ENCODE peak calls at places on chromosomes 11 and 22, in five cellular contexts. X is stimulated activated CD8-positive, alpha-beta memory T cell treated with anti-CD3 and anti-CD28 coated beads, Interleukin-2, amount 100 ng/mL, for 1 hour; O is skeletal muscle cell; V is CD4-positive, alpha-beta T cell; N is stimulated activated CD4-positive, alpha-beta T cell treated with anti-CD3 and anti-CD28 coated beads, Interleukin-1b, Interleukin-23, amount 100 ng/mL, for 4 hours. Y is an unnamed sample.

GRCh38 chr11:67468056-67468455 is 995 bp downstream of the TMEM134 start:
- DNase-seq in V (no peak), X (no peak), N (no peak), O (no peak), Y (no peak)

GRCh38 chr11:116505466-116506247 is 267.1 kb downstream of the BUD13 start:
- DNase-seq in X (no peak), V (no peak), N (no peak), O (no peak), Y (no peak)

GRCh38 chr11:80899381-80899780 is 1458.6 kb upstream of the TENM4 start:
- DNase-seq in V (no peak), N (no peak), O (peak), X (no peak), Y (no peak)

GRCh38 chr11:128707671-128708070 is 13.8 kb downstream of the FLI1 start:
- DNase-seq in O (no peak), N (no peak), V (no peak), X (no peak), Y (no peak)

GRCh38 chr11:105670811-105671210 is 60.9 kb downstream of the GRIA4 start:
- DNase-seq in O (no peak), X (no peak), N (no peak), V (no peak), Y (no peak)

GRCh38 chr22:30435674-30436126 is 10.1 kb downstream of the MTFP1 start:
- DNase-seq in V (peak), O (no peak), X (peak), N (peak), Y (peak)

GRCh38 chr22:37057226-37057625 is 5.7 kb downstream of the KCTD17 start:
- DNase-seq in O (no peak), V (no peak), N (no peak), X (no peak), Y (no peak)

GRCh38 chr11:99531468-99531867 is 510.7 kb downstream of the CNTN5 start:
- DNase-seq in N (no peak), V (no peak), X (no peak), O (no peak), Y (no peak)

GRCh38 chr11:58592760-58593472 is 14.1 kb downstream of the ZFP91 start:
- DNase-seq in N (no peak), V (no peak), X (no peak), O (no peak), Y (no peak)

GRCh38 chr11:88363004-88363403 is 25.5 kb upstream of the CTSC start:
- DNase-seq in X (no peak), O (no peak), V (no peak), N (no peak), Y (no peak)

GRCh38 chr11:113176971-113177370 is 137.4 kb upstream of the TTC12 start:
- DNase-seq in O (peak), X (no peak), N (no peak), V (no peak), Y (no peak)

GRCh38 chr11:83063073-83063754 is 8.5 kb downstream of the RAB30 start:
- DNase-seq in O (peak), V (no peak), N (no peak), X (no peak), Y (no peak)

GRCh38 chr11:80958414-80958813 is 1517.6 kb upstream of the TENM4 start:
- DNase-seq in V (no peak), X (no peak), O (peak), N (no peak), Y (no peak)

GRCh38 chr11:121282886-121283502 is 9.6 kb upstream of the SC5D start:
- DNase-seq in X (no peak), V (no peak), N (no peak), O (no peak), Y (no peak)

GRCh38 chr11:20511982-20512381 is 87.4 kb upstream of the SLC6A5 start:
- DNase-seq in N (no peak), V (no peak), O (no peak), X (no peak), Y (no peak)

GRCh38 chr11:75627879-75628668 is 40.8 kb downstream of the MAP6 start:
- DNase-seq in X (no peak), N (no peak), V (no peak), O (no peak), Y (no peak)

GRCh38 chr11:92269021-92269420 is 44.4 kb downstream of the FAT3 start:
- DNase-seq in V (no peak), X (no peak), N (no peak), O (no peak), Y (no peak)

GRCh38 chr11:94649925-94650623 is 82.9 kb downstream of the PIWIL4 start:
- DNase-seq in O (no peak), V (no peak), N (no peak), X (no peak), Y (no peak)

GRCh38 chr11:94521684-94522083 is 9.4 kb downstream of the C11orf97 start:
- DNase-seq in N (no peak), O (no peak), V (no peak), X (no peak), Y (no peak)

GRCh38 chr11:35248558-35249323 is 109.8 kb downstream of the CD44 start:
- DNase-seq in N (no peak), X (no peak), V (no peak), O (no peak), Y (no peak)

GRCh38 chr22:28951969-28952521 is 68.7 kb downstream of the ZNRF3 start:
- DNase-seq in N (no peak), O (peak), X (no peak), V (no peak), Y (no peak)

GRCh38 chr11:102172127-102172848 is 62.0 kb downstream of the YAP1 start:
- DNase-seq in V (no peak), N (no peak), O (no peak), X (no peak), Y (no peak)

GRCh38 chr22:36328635-36329216 is 59.0 kb downstream of the MYH9 start:
- DNase-seq in O (peak), N (no peak), V (no peak), X (peak), Y (no peak)

GRCh38 chr22:22110548-22111266 is 128.1 kb upstream of the TOP3B start:
- DNase-seq in O (peak), N (no peak), V (peak), X (no peak), Y (peak)

GRCh38 chr22:45969414-45969799 is 7.6 kb downstream of the WNT7B start:
- DNase-seq in N (no peak), V (no peak), X (no peak), O (no peak), Y (no peak)

GRCh38 chr22:43996981-43997265 is 27.2 kb upstream of the PARVB start:
- DNase-seq in O (no peak), V (no peak), N (no peak), X (no peak), Y (no peak)

GRCh38 chr11:121722431-121723256 is 269.9 kb upstream of the SORL1-AS1 start:
- DNase-seq in O (peak), X (no peak), V (no peak), N (no peak), Y (no peak)

GRCh38 chr11:85647604-85648299 is at the start of gene TMEM126A:
- DNase-seq in N (peak), O (peak), V (peak), X (peak), Y (peak)